ENCODE peak calls at places on chromosomes 7 and 10, in seven cellular contexts. J is HCT116, U is H1, O is endothelial cell of umbilical vein, W is GM23248, X is fibroblast of lung, Y is colonic mucosa. D is an unnamed sample.

GRCh38 chr10:20877986-20878979 is 18.8 kb downstream of the NEBL start:
- DNase-seq in J (no peak), U (no peak), O (no peak), W (peak), X (peak), Y (no peak), D (no peak)

GRCh38 chr7:149638566-149639320 is 134.6 kb downstream of the ZNF467 start:
- DNase-seq in J (no peak), U (no peak), O (no peak), W (no peak), X (no peak), Y (no peak), D (no peak)

GRCh38 chr7:121337398-121337797 is 8.6 kb downstream of the WNT16 start:
- DNase-seq in J (no peak), U (no peak), O (no peak), W (peak), X (peak), Y (no peak), D (no peak)

GRCh38 chr10:95503526-95503925 is 57.6 kb downstream of the SORBS1 start:
- DNase-seq in J (no peak), U (no peak), O (no peak), W (no peak), X (no peak), Y (no peak), D (no peak)

GRCh38 chr7:151000886-151001495 is 10.2 kb downstream of the NOS3 start:
- DNase-seq in J (no peak), U (no peak), O (no peak), W (no peak), X (no peak), Y (no peak), D (no peak)

GRCh38 chr10:67663449-67664087 is 32.4 kb downstream of the CTNNA3 start:
- DNase-seq in J (no peak), U (no peak), O (no peak), W (no peak), X (no peak), Y (no peak), D (no peak)

GRCh38 chr7:143285454-143285756 is 647 bp downstream of the TMEM139 start:
- DNase-seq in J (no peak), U (no peak), O (no peak), W (no peak), X (no peak), Y (peak), D (no peak)

GRCh38 chr7:30430300-30430699 is 48.3 kb downstream of the NOD1 start:
- DNase-seq in J (no peak), U (no peak), O (no peak), W (no peak), X (no peak), Y (peak), D (no peak)

GRCh38 chr7:73770002-73770859 is at the start of gene CLDN3:
- DNase-seq in J (peak), U (peak), O (no peak), W (peak), X (no peak), Y (peak), D (no peak)
- H3K4me3 ChIP-seq in J (peak), U (peak), O (no peak), W (peak), X (no peak), Y (peak), D (no peak)

GRCh38 chr7:154188330-154188729 is 136.1 kb downstream of the DPP6 start:
- DNase-seq in J (no peak), U (no peak), O (no peak), W (no peak), X (no peak), Y (no peak), D (no peak)
- H3K9ac ChIP-seq in J (no peak), U (no peak), O (no peak), W (no peak), X (no peak), Y (no peak), D (no peak)

GRCh38 chr7:73521636-73522080 is 435 bp downstream of the BAZ1B start:
- DNase-seq in J (no peak), U (peak), O (no peak), W (peak), X (no peak), Y (peak), D (no peak)

GRCh38 chr7:73517241-73517995 is 4.7 kb downstream of the BAZ1B start:
- DNase-seq in J (no peak), U (no peak), O (no peak), W (no peak), X (no peak), Y (no peak), D (no peak)

GRCh38 chr7:73520673-73521635 is 1.1 kb downstream of the BAZ1B start:
- DNase-seq in J (no peak), U (no peak), O (peak), W (peak), X (peak), Y (peak), D (peak)

GRCh38 chr7:73519867-73520672 is 2.0 kb downstream of the BAZ1B start:
- DNase-seq in J (no peak), U (no peak), O (no peak), W (peak), X (no peak), Y (peak), D (peak)

DNA sequence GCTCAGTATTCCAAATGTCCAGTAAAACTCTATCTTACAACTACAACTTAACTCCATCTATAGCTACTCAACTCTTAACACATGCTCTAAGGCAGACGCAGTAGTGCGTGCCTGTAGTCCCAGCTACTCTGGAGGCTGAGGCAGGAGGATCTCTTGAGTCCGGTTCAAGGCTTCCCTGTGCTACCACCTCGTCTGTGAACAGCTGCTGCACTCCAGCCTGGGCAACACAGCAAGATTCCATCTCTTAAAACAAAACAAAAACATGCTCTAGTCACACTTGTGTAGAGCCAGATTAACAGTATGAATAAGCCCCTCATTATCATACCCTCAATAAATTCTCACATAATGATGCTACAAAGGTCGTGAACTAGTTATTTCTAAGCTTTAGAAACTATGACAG is 3.6 kb downstream of the BAZ1B start:
- DNase-seq in J (no peak), U (no peak), O (no peak), W (no peak), X (no peak), Y (no peak), D (no peak)
- H3K4me3 ChIP-seq in J (no peak), U (no peak), O (peak), W (peak), X (peak), Y (no peak), D (peak)

GRCh38 chr7:69411466-69411865 is 186.8 kb upstream of the AUTS2 start:
- DNase-seq in J (no peak), U (no peak), O (no peak), W (no peak), X (no peak), Y (no peak), D (no peak)
- H3K9ac ChIP-seq in J (no peak), U (no peak), O (no peak), W (no peak), X (no peak), Y (no peak), D (no peak)

D was measured in DND-41.